ENCODE peak calls at places on chromosomes 11 and 22, in ten cellular contexts. One of them, this sample, is unnamed.

GRCh38 chr11:97956904-97957303 is 1063.8 kb upstream of the CNTN5 start:
- DNase-seq in breast epithelium: no peak
- DNase-seq in GM23338: peak
- DNase-seq in sigmoid colon: no peak
- DNase-seq in K562: no peak
- DNase-seq in H1: no peak
- DNase-seq in spleen: no peak
- DNase-seq in prostate gland: no peak
- DNase-seq in transverse colon: no peak
- DNase-seq in endothelial cell of umbilical vein: no peak
- DNase-seq in this sample: no peak

GRCh38 chr22:41557401-41558240 is 3.2 kb upstream of the CSDC2 start:
- DNase-seq in breast epithelium: no peak
- DNase-seq in GM23338: peak
- DNase-seq in sigmoid colon: peak
- DNase-seq in K562: peak
- DNase-seq in H1: no peak
- DNase-seq in spleen: no peak
- DNase-seq in prostate gland: no peak
- DNase-seq in transverse colon: peak
- DNase-seq in endothelial cell of umbilical vein: peak
- DNase-seq in this sample: no peak

GRCh38 chr22:30235687-30236170 is 10.8 kb downstream of the LIF start:
- DNase-seq in breast epithelium: no peak
- DNase-seq in GM23338: peak
- DNase-seq in sigmoid colon: no peak
- DNase-seq in K562: no peak
- DNase-seq in H1: no peak
- DNase-seq in spleen: no peak
- DNase-seq in prostate gland: no peak
- DNase-seq in transverse colon: no peak
- DNase-seq in endothelial cell of umbilical vein: no peak
- DNase-seq in this sample: no peak

GRCh38 chr11:9643751-9644150 is 20.1 kb upstream of the SWAP70 start:
- DNase-seq in breast epithelium: no peak
- DNase-seq in GM23338: no peak
- DNase-seq in sigmoid colon: no peak
- DNase-seq in K562: no peak
- DNase-seq in H1: no peak
- DNase-seq in spleen: no peak
- DNase-seq in prostate gland: no peak
- DNase-seq in transverse colon: no peak
- DNase-seq in endothelial cell of umbilical vein: no peak
- DNase-seq in this sample: no peak

GRCh38 chr11:16959528-16960100 is 54.6 kb downstream of the PLEKHA7 start:
- DNase-seq in breast epithelium: no peak
- DNase-seq in GM23338: no peak
- DNase-seq in sigmoid colon: no peak
- DNase-seq in K562: no peak
- DNase-seq in H1: no peak
- DNase-seq in spleen: no peak
- DNase-seq in prostate gland: no peak
- DNase-seq in transverse colon: no peak
- DNase-seq in endothelial cell of umbilical vein: no peak
- DNase-seq in this sample: no peak

GRCh38 chr11:75722669-75723042 is 5.0 kb downstream of the MOGAT2 start:
- DNase-seq in breast epithelium: no peak
- DNase-seq in GM23338: no peak
- DNase-seq in sigmoid colon: no peak
- DNase-seq in K562: no peak
- DNase-seq in H1: no peak
- DNase-seq in spleen: no peak
- DNase-seq in prostate gland: no peak
- DNase-seq in transverse colon: no peak
- DNase-seq in endothelial cell of umbilical vein: no peak
- DNase-seq in this sample: no peak

GRCh38 chr11:109184376-109184775 is 237.6 kb upstream of the C11orf87 start:
- DNase-seq in breast epithelium: no peak
- DNase-seq in GM23338: no peak
- DNase-seq in sigmoid colon: no peak
- DNase-seq in K562: no peak
- DNase-seq in H1: no peak
- DNase-seq in spleen: no peak
- DNase-seq in prostate gland: no peak
- DNase-seq in transverse colon: no peak
- DNase-seq in endothelial cell of umbilical vein: no peak
- DNase-seq in this sample: no peak

GRCh38 chr11:77136074-77136473 is 8.0 kb downstream of the MYO7A start:
- DNase-seq in breast epithelium: no peak
- DNase-seq in GM23338: no peak
- DNase-seq in sigmoid colon: no peak
- DNase-seq in K562: no peak
- DNase-seq in H1: no peak
- DNase-seq in spleen: no peak
- DNase-seq in prostate gland: no peak
- DNase-seq in transverse colon: no peak
- DNase-seq in endothelial cell of umbilical vein: no peak
- DNase-seq in this sample: no peak

GRCh38 chr22:27504854-27505253 is 296.7 kb downstream of the MN1 start:
- DNase-seq in breast epithelium: no peak
- DNase-seq in GM23338: no peak
- DNase-seq in sigmoid colon: no peak
- DNase-seq in K562: no peak
- DNase-seq in H1: no peak
- DNase-seq in spleen: no peak
- DNase-seq in prostate gland: no peak
- DNase-seq in transverse colon: no peak
- DNase-seq in endothelial cell of umbilical vein: no peak
- DNase-seq in this sample: no peak

GRCh38 chr11:129368889-129369672 is 6.6 kb upstream of the BARX2 start:
- DNase-seq in breast epithelium: no peak
- DNase-seq in GM23338: no peak
- DNase-seq in sigmoid colon: no peak
- DNase-seq in K562: no peak
- DNase-seq in H1: no peak
- DNase-seq in spleen: no peak
- DNase-seq in prostate gland: no peak
- DNase-seq in transverse colon: no peak
- DNase-seq in endothelial cell of umbilical vein: no peak
- DNase-seq in this sample: no peak

GRCh38 chr22:38415561-38416321 is 39.3 kb downstream of the KCNJ4 start:
- DNase-seq in breast epithelium: peak
- DNase-seq in GM23338: peak
- DNase-seq in sigmoid colon: peak
- DNase-seq in K562: peak
- DNase-seq in H1: no peak
- DNase-seq in spleen: peak
- DNase-seq in prostate gland: no peak
- DNase-seq in transverse colon: no peak
- DNase-seq in endothelial cell of umbilical vein: no peak
- DNase-seq in this sample: peak

GRCh38 chr11:5592615-5593014 is 3.8 kb upstream of the TRIM6 start:
- DNase-seq in breast epithelium: no peak
- DNase-seq in GM23338: no peak
- DNase-seq in sigmoid colon: no peak
- DNase-seq in K562: no peak
- DNase-seq in H1: no peak
- DNase-seq in spleen: no peak
- DNase-seq in prostate gland: no peak
- DNase-seq in transverse colon: no peak
- DNase-seq in endothelial cell of umbilical vein: no peak
- DNase-seq in this sample: no peak

GRCh38 chr11:25247336-25247735 is 750.5 kb downstream of the LUZP2 start:
- DNase-seq in breast epithelium: no peak
- DNase-seq in GM23338: no peak
- DNase-seq in sigmoid colon: no peak
- DNase-seq in K562: no peak
- DNase-seq in H1: no peak
- DNase-seq in spleen: no peak
- DNase-seq in prostate gland: no peak
- DNase-seq in transverse colon: no peak
- DNase-seq in endothelial cell of umbilical vein: no peak
- DNase-seq in this sample: no peak

GRCh38 chr22:20205964-20206708 is 55.3 kb upstream of the CCDC188 start:
- DNase-seq in breast epithelium: no peak
- DNase-seq in GM23338: peak
- DNase-seq in sigmoid colon: peak
- DNase-seq in K562: peak
- DNase-seq in H1: no peak
- DNase-seq in spleen: peak
- DNase-seq in prostate gland: peak
- DNase-seq in transverse colon: peak
- DNase-seq in endothelial cell of umbilical vein: peak
- DNase-seq in this sample: no peak
- TF ChIP-seq POLR2AphosphoS5 in breast epithelium: peak
- TF ChIP-seq POLR2AphosphoS5 in GM23338: no peak
- TF ChIP-seq POLR2AphosphoS5 in sigmoid colon: peak
- TF ChIP-seq POLR2AphosphoS5 in K562: peak
- TF ChIP-seq POLR2AphosphoS5 in H1: no peak
- TF ChIP-seq POLR2AphosphoS5 in spleen: peak
- TF ChIP-seq POLR2AphosphoS5 in prostate gland: peak
- TF ChIP-seq POLR2AphosphoS5 in transverse colon: peak
- TF ChIP-seq POLR2AphosphoS5 in endothelial cell of umbilical vein: no peak
- TF ChIP-seq POLR2AphosphoS5 in this sample: peak

GRCh38 chr11:15837901-15838489 is 518.4 kb downstream of the SOX6 start:
- DNase-seq in breast epithelium: no peak
- DNase-seq in GM23338: no peak
- DNase-seq in sigmoid colon: no peak
- DNase-seq in K562: no peak
- DNase-seq in H1: no peak
- DNase-seq in spleen: no peak
- DNase-seq in prostate gland: no peak
- DNase-seq in transverse colon: no peak
- DNase-seq in endothelial cell of umbilical vein: no peak
- DNase-seq in this sample: no peak
- TF ChIP-seq POLR2AphosphoS5 in breast epithelium: no peak
- TF ChIP-seq POLR2AphosphoS5 in GM23338: no peak
- TF ChIP-seq POLR2AphosphoS5 in sigmoid colon: no peak
- TF ChIP-seq POLR2AphosphoS5 in K562: no peak
- TF ChIP-seq POLR2AphosphoS5 in H1: no peak
- TF ChIP-seq POLR2AphosphoS5 in spleen: no peak
- TF ChIP-seq POLR2AphosphoS5 in prostate gland: no peak
- TF ChIP-seq POLR2AphosphoS5 in transverse colon: peak
- TF ChIP-seq POLR2AphosphoS5 in endothelial cell of umbilical vein: no peak
- TF ChIP-seq POLR2AphosphoS5 in this sample: no peak

GRCh38 chr11:66286699-66287098 is 2.2 kb downstream of the YIF1A start:
- DNase-seq in breast epithelium: no peak
- DNase-seq in GM23338: no peak
- DNase-seq in sigmoid colon: no peak
- DNase-seq in K562: no peak
- DNase-seq in H1: no peak
- DNase-seq in spleen: no peak
- DNase-seq in prostate gland: no peak
- DNase-seq in transverse colon: no peak
- DNase-seq in endothelial cell of umbilical vein: no peak
- DNase-seq in this sample: no peak

GRCh38 chr11:66287256-66288137 is 1.4 kb downstream of the YIF1A start:
- DNase-seq in breast epithelium: no peak
- DNase-seq in GM23338: no peak
- DNase-seq in sigmoid colon: no peak
- DNase-seq in K562: no peak
- DNase-seq in H1: no peak
- DNase-seq in spleen: no peak
- DNase-seq in prostate gland: no peak
- DNase-seq in transverse colon: no peak
- DNase-seq in endothelial cell of umbilical vein: no peak
- DNase-seq in this sample: no peak

GRCh38 chr11:66289548-66290331 is 797 bp upstream of the YIF1A start:
- DNase-seq in breast epithelium: peak
- DNase-seq in GM23338: peak
- DNase-seq in sigmoid colon: no peak
- DNase-seq in K562: peak
- DNase-seq in H1: no peak
- DNase-seq in spleen: no peak
- DNase-seq in prostate gland: peak
- DNase-seq in transverse colon: peak
- DNase-seq in endothelial cell of umbilical vein: no peak
- DNase-seq in this sample: no peak

GRCh38 chr11:66288866-66289547 is at the start of gene YIF1A:
- DNase-seq in breast epithelium: peak
- DNase-seq in GM23338: peak
- DNase-seq in sigmoid colon: peak
- DNase-seq in K562: peak
- DNase-seq in H1: peak
- DNase-seq in spleen: peak
- DNase-seq in prostate gland: peak
- DNase-seq in transverse colon: peak
- DNase-seq in endothelial cell of umbilical vein: peak
- DNase-seq in this sample: peak

GRCh38 chr11:66288138-66288865 is 641 bp downstream of the YIF1A start:
- DNase-seq in breast epithelium: no peak
- DNase-seq in GM23338: peak
- DNase-seq in sigmoid colon: peak
- DNase-seq in K562: no peak
- DNase-seq in H1: no peak
- DNase-seq in spleen: no peak
- DNase-seq in prostate gland: no peak
- DNase-seq in transverse colon: peak
- DNase-seq in endothelial cell of umbilical vein: peak
- DNase-seq in this sample: no peak
- TF ChIP-seq POLR2AphosphoS5 in breast epithelium: no peak
- TF ChIP-seq POLR2AphosphoS5 in GM23338: no peak
- TF ChIP-seq POLR2AphosphoS5 in sigmoid colon: no peak
- TF ChIP-seq POLR2AphosphoS5 in K562: no peak
- TF ChIP-seq POLR2AphosphoS5 in H1: no peak
- TF ChIP-seq POLR2AphosphoS5 in spleen: no peak
- TF ChIP-seq POLR2AphosphoS5 in prostate gland: no peak
- TF ChIP-seq POLR2AphosphoS5 in transverse colon: no peak
- TF ChIP-seq POLR2AphosphoS5 in endothelial cell of umbilical vein: no peak
- TF ChIP-seq POLR2AphosphoS5 in this sample: no peak

DNA sequence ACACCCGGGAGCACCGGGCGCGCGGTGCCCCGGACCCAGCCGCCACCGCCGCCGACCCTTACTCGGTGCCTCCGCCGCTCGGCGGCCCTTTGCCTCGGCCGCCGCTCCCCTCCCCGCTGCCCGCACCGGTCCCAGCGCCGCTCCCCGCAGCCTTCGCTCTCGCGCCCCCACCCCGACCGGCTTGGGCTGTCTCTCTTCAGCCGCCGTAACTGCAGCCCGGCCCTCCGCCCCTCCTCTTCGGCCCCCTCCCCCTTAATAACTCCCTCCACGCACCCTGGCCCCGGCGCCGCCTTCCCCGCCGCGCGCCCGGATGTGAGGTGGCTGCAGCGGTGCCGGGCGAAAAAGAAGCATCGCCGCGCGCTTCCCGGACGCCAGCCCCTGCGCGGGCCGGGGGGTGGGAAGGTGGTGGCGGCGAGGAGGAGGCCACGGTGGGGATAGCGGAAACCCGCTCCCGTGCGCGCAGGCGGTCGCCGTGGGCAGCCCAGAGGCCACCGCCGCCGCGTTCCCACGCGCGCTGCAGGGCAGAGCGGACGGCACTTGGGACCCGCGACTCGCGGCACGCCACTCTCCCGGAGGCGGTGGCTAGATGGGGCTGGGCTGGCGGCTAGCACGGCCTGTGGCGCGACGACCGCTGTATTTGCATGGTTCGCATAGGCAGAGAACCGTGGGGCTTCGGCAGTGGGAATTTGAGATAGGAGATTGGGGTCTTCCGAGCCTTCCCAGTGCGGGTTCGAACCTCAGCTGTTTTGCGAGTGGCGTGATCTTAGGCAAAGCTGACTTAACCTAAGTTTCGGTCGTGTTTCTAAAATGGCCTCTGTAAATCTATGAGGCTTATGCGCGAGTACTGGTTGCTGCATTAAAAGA is at the start of gene EIF4ENIF1:
- DNase-seq in breast epithelium: peak
- DNase-seq in GM23338: peak
- DNase-seq in sigmoid colon: peak
- DNase-seq in K562: peak
- DNase-seq in H1: no peak
- DNase-seq in spleen: peak
- DNase-seq in prostate gland: peak
- DNase-seq in transverse colon: peak
- DNase-seq in endothelial cell of umbilical vein: peak
- DNase-seq in this sample: no peak
- TF ChIP-seq POLR2AphosphoS5 in breast epithelium: peak
- TF ChIP-seq POLR2AphosphoS5 in GM23338: peak
- TF ChIP-seq POLR2AphosphoS5 in sigmoid colon: peak
- TF ChIP-seq POLR2AphosphoS5 in K562: peak
- TF ChIP-seq POLR2AphosphoS5 in H1: no peak
- TF ChIP-seq POLR2AphosphoS5 in spleen: peak
- TF ChIP-seq POLR2AphosphoS5 in prostate gland: peak
- TF ChIP-seq POLR2AphosphoS5 in transverse colon: peak
- TF ChIP-seq POLR2AphosphoS5 in endothelial cell of umbilical vein: peak
- TF ChIP-seq POLR2AphosphoS5 in this sample: peak